ENCODE peak calls at places on chromosomes 7 and 10, in six cellular contexts. E is GM06990; L is T-helper 2 cell; F is A172; Q is CD8-positive, alpha-beta memory T cell; T is CD4-positive, alpha-beta T cell. X is an unnamed sample.

GRCh38 chr7:140209866-140210609 is 33.3 kb upstream of the KDM7A start:
- DNase-seq in F (no peak), L (no peak), E (peak), T (peak), Q (peak), X (peak)

GRCh38 chr7:14432936-14433335 is 443.5 kb upstream of the ETV1 start:
- DNase-seq in T (no peak), E (no peak), Q (no peak), F (no peak), L (no peak), X (no peak)

GRCh38 chr10:8137726-8138125 is 83.2 kb downstream of the GATA3 start:
- DNase-seq in L (no peak), Q (no peak), E (peak), F (no peak), T (peak), X (no peak)

GRCh38 chr7:80478683-80479082 is 33.2 kb downstream of the GNAT3 start:
- DNase-seq in L (no peak), Q (no peak), T (no peak), E (no peak), F (peak), X (no peak)

GRCh38 chr7:2109936-2110585 is 122.7 kb downstream of the MAD1L1 start:
- DNase-seq in Q (no peak), E (peak), L (no peak), F (peak), T (no peak), X (peak)

GRCh38 chr7:144622751-144623150 is 213.1 kb downstream of the TPK1 start:
- DNase-seq in Q (no peak), F (no peak), T (no peak), L (no peak), E (no peak), X (no peak)

GRCh38 chr10:20892011-20892585 is 5.0 kb downstream of the NEBL start:
- DNase-seq in F (no peak), E (no peak), Q (no peak), T (no peak), L (no peak), X (no peak)

GRCh38 chr7:70602135-70602534 is 529.8 kb upstream of the GALNT17 start:
- DNase-seq in L (no peak), Q (no peak), T (no peak), E (no peak), F (no peak), X (no peak)

GRCh38 chr10:77638766-77639101 is 1.1 kb upstream of the KCNMA1 start:
- DNase-seq in T (no peak), Q (no peak), L (no peak), E (no peak), F (no peak), X (no peak)

GRCh38 chr7:44791278-44792219 is 4.9 kb upstream of the PPIA start:
- DNase-seq in F (peak), T (no peak), L (no peak), Q (no peak), E (no peak), X (no peak)

GRCh38 chr10:341081-341740 is 206.0 kb downstream of the ZMYND11 start:
- DNase-seq in L (no peak), F (no peak), T (no peak), E (no peak), Q (no peak), X (no peak)

GRCh38 chr7:83655951-83656556 is 7.1 kb upstream of the SEMA3E start:
- DNase-seq in F (peak), L (no peak), T (no peak), Q (no peak), E (no peak), X (no peak)

GRCh38 chr7:107396081-107396480 is 73.8 kb upstream of the GPR22 start:
- DNase-seq in T (no peak), L (no peak), Q (no peak), E (no peak), F (no peak), X (no peak)

GRCh38 chr10:124655191-124656112 is 88.7 kb downstream of the FAM53B start:
- DNase-seq in L (no peak), Q (no peak), F (no peak), T (no peak), E (no peak), X (no peak)

GRCh38 chr10:79581044-79581443 is 20.8 kb upstream of the SFTPA2 start:
- DNase-seq in T (no peak), L (no peak), Q (no peak), F (no peak), E (no peak), X (no peak)